ENCODE peak calls at places on chromosomes 5 and 9, in ten cellular contexts. O, A, M, X, B, U, S, Y, P and T are unnamed samples.

GRCh38 chr9:27365977-27366376 is 69.0 kb upstream of the EQTN start:
- DNase-seq in O (no peak), A (no peak), M (no peak), X (no peak), B (no peak), U (no peak), S (no peak), Y (peak; percentile 20), P (no peak), T (peak; percentile 92)

GRCh38 chr9:9299134-9299533 is 1313.7 kb downstream of the PTPRD start:
- DNase-seq in O (no peak), A (no peak), M (no peak), X (no peak), B (no peak), U (no peak), S (no peak), Y (no peak), P (no peak), T (no peak)

GRCh38 chr9:134497283-134497860 is 144.2 kb upstream of the COL5A1 start:
- DNase-seq in O (no peak), A (no peak), M (no peak), X (no peak), B (peak; percentile 29), U (no peak), S (no peak), Y (no peak), P (no peak), T (no peak)

GRCh38 chr5:68139601-68140441 is 75.7 kb upstream of the PIK3R1 start:
- DNase-seq in O (no peak), A (no peak), M (no peak), X (no peak), B (no peak), U (peak; percentile 15), S (no peak), Y (no peak), P (no peak), T (no peak)

GRCh38 chr5:122252319-122252718 is 59.7 kb upstream of the SNCAIP start:
- DNase-seq in O (no peak), A (no peak), M (no peak), X (no peak), B (no peak), U (no peak), S (no peak), Y (no peak), P (no peak), T (no peak)

GRCh38 chr9:108496866-108497265 is 358.9 kb downstream of the ACTL7B start:
- DNase-seq in O (no peak), A (no peak), M (no peak), X (no peak), B (no peak), U (peak; percentile 19), S (no peak), Y (no peak), P (no peak), T (no peak)

GRCh38 chr9:132809677-132810076 is 68.4 kb downstream of the AK8 start:
- DNase-seq in O (no peak), A (no peak), M (no peak), X (no peak), B (no peak), U (no peak), S (no peak), Y (no peak), P (no peak), T (no peak)

GRCh38 chr5:176789873-176790615 is 20.3 kb upstream of the UNC5A start:
- DNase-seq in O (no peak), A (no peak), M (no peak), X (no peak), B (peak; percentile 16), U (no peak), S (no peak), Y (no peak), P (no peak), T (no peak)

GRCh38 chr9:127706836-127707241 is at the start of gene CFAP157:
- DNase-seq in O (peak; percentile 28), A (no peak), M (peak; percentile 59), X (no peak), B (no peak), U (no peak), S (no peak), Y (peak; percentile 27), P (no peak), T (no peak)

GRCh38 chr5:148957591-148958202 is 105.2 kb downstream of the SH3TC2 start:
- DNase-seq in O (peak; percentile 45), A (no peak), M (peak; percentile 74), X (no peak), B (peak; percentile 49), U (peak; percentile 49), S (no peak), Y (peak; percentile 75), P (no peak), T (peak; percentile 46)

GRCh38 chr9:38337095-38337494 is 55.4 kb upstream of the ALDH1B1 start:
- DNase-seq in O (no peak), A (no peak), M (no peak), X (no peak), B (no peak), U (no peak), S (no peak), Y (no peak), P (no peak), T (no peak)

GRCh38 chr9:4678679-4679267 is 596 bp upstream of the CDC37L1 start:
- DNase-seq in O (no peak), A (peak; percentile 21), M (no peak), X (no peak), B (peak; percentile 62), U (peak; percentile 67), S (no peak), Y (peak; percentile 78), P (no peak), T (peak; percentile 69)

GRCh38 chr9:13665418-13666066 is 386.1 kb upstream of the MPDZ start:
- DNase-seq in O (no peak), A (no peak), M (no peak), X (no peak), B (peak; percentile 59), U (peak; percentile 75), S (no peak), Y (peak; percentile 50), P (no peak), T (peak; percentile 26)

GRCh38 chr5:160747963-160748362 is 104.0 kb downstream of the ATP10B start:
- DNase-seq in O (no peak), A (no peak), M (no peak), X (no peak), B (no peak), U (no peak), S (no peak), Y (no peak), P (no peak), T (no peak)

GRCh38 chr9:89675403-89675771 is 70.6 kb downstream of the GADD45G start:
- DNase-seq in O (no peak), A (no peak), M (no peak), X (no peak), B (no peak), U (no peak), S (peak; percentile 89), Y (no peak), P (no peak), T (no peak)

GRCh38 chr5:60497706-60498500 is 202.1 kb downstream of the DEPDC1B start:
- DNase-seq in O (no peak), A (no peak), M (no peak), X (no peak), B (peak; percentile 8), U (peak; percentile 5), S (no peak), Y (no peak), P (no peak), T (peak; percentile 67)

GRCh38 chr5:129541648-129542251 is 81.7 kb downstream of the ADAMTS19 start:
- DNase-seq in O (no peak), A (no peak), M (no peak), X (no peak), B (peak; percentile 39), U (peak; percentile 4), S (no peak), Y (peak; percentile 32), P (peak; percentile 12), T (peak; percentile 2)
- TF ChIP-seq CTCF in O (no peak), A (no peak), M (no peak), X (no peak), B (peak; percentile 35), U (no peak), S (no peak), Y (no peak), P (no peak), T (peak; percentile 33)

GRCh38 chr9:98207606-98208005 is 15.2 kb upstream of the CORO2A start:
- DNase-seq in O (no peak), A (no peak), M (no peak), X (no peak), B (no peak), U (no peak), S (no peak), Y (no peak), P (no peak), T (no peak)
- TF ChIP-seq CTCF in O (no peak), A (no peak), M (no peak), X (no peak), B (no peak), U (no peak), S (no peak), Y (no peak), P (peak; percentile 31), T (no peak)

DNA sequence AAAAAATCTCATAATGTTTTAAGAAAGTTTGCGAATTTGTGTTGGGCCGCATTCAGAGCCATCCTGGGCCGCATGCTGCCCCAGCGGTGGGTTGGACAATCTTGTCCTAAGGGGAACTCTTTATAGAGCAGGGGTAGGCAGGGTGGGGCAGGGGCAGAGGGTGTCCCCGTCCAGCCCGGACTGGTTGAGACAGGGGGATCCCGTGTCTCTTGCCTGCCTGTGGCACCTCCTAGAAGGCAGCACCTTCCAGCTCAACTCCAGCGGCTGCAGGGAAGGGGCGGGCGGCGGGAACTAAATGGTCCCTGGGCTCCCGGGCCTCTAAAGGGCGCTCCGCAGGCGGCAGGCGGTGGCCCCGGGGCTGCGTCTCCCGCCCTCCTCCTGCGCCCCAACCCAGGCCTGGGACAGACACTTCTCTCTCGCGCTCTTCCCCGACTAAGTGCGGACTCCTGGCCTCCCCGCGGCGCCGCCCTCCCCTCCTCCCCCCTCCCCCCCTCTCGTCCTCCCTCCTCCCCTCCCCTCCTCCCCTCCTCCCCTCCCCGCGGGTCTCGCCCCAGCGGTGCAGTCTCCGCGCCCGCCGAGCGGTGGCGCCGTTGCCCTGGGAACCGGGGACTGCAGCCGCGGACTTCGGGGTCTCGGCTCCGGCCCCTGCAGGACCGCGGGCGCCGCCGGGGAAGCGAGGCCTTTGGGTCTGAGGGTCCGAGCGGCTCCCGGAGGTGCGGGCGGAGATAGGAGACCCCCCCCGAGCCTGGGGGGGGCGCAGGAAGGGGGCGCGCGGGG is 132.6 kb downstream of the MRPL36 start:
- DNase-seq in O (peak; percentile 47), A (no peak), M (peak; percentile 88), X (no peak), B (no peak), U (no peak), S (peak; percentile 68), Y (no peak), P (no peak), T (no peak)
- TF ChIP-seq CTCF in O (no peak), A (peak; percentile 43), M (peak; percentile 56), X (no peak), B (peak; percentile 19), U (peak; percentile 16), S (peak; percentile 48), Y (peak; percentile 3), P (peak; percentile 25), T (peak; percentile 32)

DNA sequence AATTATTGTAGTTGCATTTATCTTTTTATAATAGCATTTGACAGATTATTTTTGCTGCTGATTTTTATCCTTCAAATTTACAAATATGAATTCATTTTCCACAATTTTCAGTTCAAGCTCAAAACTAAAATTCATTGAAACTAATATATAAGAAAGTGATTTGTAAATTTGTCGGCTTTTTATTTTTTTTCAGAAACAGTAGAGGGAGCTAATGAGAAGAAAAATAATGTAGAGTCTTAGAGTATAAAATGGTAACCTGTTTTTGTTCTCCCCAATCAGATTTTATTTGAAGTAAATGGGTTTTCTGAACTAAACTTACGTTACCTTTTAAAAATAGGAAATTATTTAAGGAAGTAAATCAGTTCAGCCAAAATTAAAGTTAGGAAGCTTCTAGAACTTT is 19.2 kb downstream of the PRRC1 start:
- DNase-seq in O (no peak), A (no peak), M (no peak), X (no peak), B (peak; percentile 29), U (peak; percentile 34), S (no peak), Y (peak; percentile 9), P (no peak), T (peak; percentile 21)
- TF ChIP-seq CTCF in O (no peak), A (no peak), M (no peak), X (no peak), B (peak; percentile 19), U (peak; percentile 23), S (no peak), Y (no peak), P (no peak), T (peak; percentile 31)